ENCODE peak calls at places on chromosomes 1 and 21, in seven cellular contexts. Y, L, N, T, M, D and U are unnamed samples.
A peak's percentile ranks its signal among the peaks of the same experiment; 100 is the strongest.

GRCh38 chr1:152654110-152654509 is 9.1 kb upstream of the LCE2D start:
- DNase-seq in Y (no peak), L (no peak), N (peak; percentile 20), T (no peak), M (peak; percentile 48), D (peak; percentile 39), U (no peak)

GRCh38 chr1:172704003-172704402 is 45.1 kb downstream of the FASLG start:
- DNase-seq in Y (no peak), L (no peak), N (no peak), T (no peak), M (no peak), D (no peak), U (no peak)

GRCh38 chr1:16351449-16351993 is 759 bp downstream of the FBXO42 start:
- DNase-seq in Y (no peak), L (no peak), N (peak; percentile 31), T (no peak), M (peak; percentile 42), D (peak; percentile 34), U (no peak)

GRCh38 chr1:41898191-41898713 is 20.5 kb downstream of the HIVEP3 start:
- DNase-seq in Y (peak; percentile 47), L (no peak), N (no peak), T (no peak), M (peak; percentile 85), D (peak; percentile 68), U (no peak)

GRCh38 chr1:189811960-189812359 is 665.7 kb downstream of the BRINP3 start:
- DNase-seq in Y (no peak), L (no peak), N (no peak), T (no peak), M (no peak), D (no peak), U (no peak)

GRCh38 chr21:34319585-34319984 is 44.2 kb upstream of the KCNE2 start:
- DNase-seq in Y (no peak), L (no peak), N (no peak), T (no peak), M (no peak), D (no peak), U (no peak)

GRCh38 chr1:36098650-36099365 is 10.1 kb downstream of the ADPRS start:
- DNase-seq in Y (no peak), L (no peak), N (no peak), T (no peak), M (no peak), D (no peak), U (no peak)

GRCh38 chr1:197399691-197400521 is 131.9 kb downstream of the CRB1 start:
- DNase-seq in Y (no peak), L (no peak), N (peak; percentile 24), T (no peak), M (peak; percentile 80), D (peak; percentile 54), U (no peak)

GRCh38 chr1:201605385-201605747 is 66.4 kb downstream of the NAV1 start:
- DNase-seq in Y (no peak), L (no peak), N (no peak), T (no peak), M (no peak), D (peak; percentile 47), U (no peak)

GRCh38 chr1:34500451-34500850 is 254.4 kb upstream of the GJB5 start:
- DNase-seq in Y (no peak), L (no peak), N (no peak), T (peak; percentile 17), M (peak; percentile 1), D (peak; percentile 24), U (no peak)